ENCODE peak calls at places on chromosomes 13 and 19, in ten cellular contexts. A, E, R, Z, G, I, J, T, P and N are unnamed samples.

GRCh38 chr19:2949939-2950285 is 5.1 kb upstream of the ZNF77 start:
- DNase-seq in A (no peak), E (no peak), R (no peak), Z (no peak), G (no peak), I (no peak), J (peak; percentile 33), T (peak; percentile 99), P (no peak), N (peak; percentile 7)

GRCh38 chr19:6062961-6063575 is 47.2 kb downstream of the RFX2 start:
- DNase-seq in A (no peak), E (no peak), R (no peak), Z (no peak), G (no peak), I (no peak), J (no peak), T (no peak), P (no peak), N (no peak)

GRCh38 chr13:94579063-94579462 is 16.9 kb downstream of the TGDS start:
- DNase-seq in A (no peak), E (no peak), R (no peak), Z (no peak), G (no peak), I (no peak), J (no peak), T (no peak), P (no peak), N (no peak)

GRCh38 chr19:53101518-53101917 is 1.7 kb downstream of the ZNF160 start:
- DNase-seq in A (no peak), E (no peak), R (no peak), Z (no peak), G (no peak), I (no peak), J (no peak), T (no peak), P (no peak), N (no peak)

GRCh38 chr13:33636955-33637670 is 180.8 kb upstream of the RFC3 start:
- DNase-seq in A (no peak), E (no peak), R (no peak), Z (no peak), G (no peak), I (no peak), J (no peak), T (no peak), P (no peak), N (no peak)

GRCh38 chr19:8494158-8494557 is 8.3 kb downstream of the PRAM1 start:
- DNase-seq in A (no peak), E (no peak), R (no peak), Z (no peak), G (no peak), I (no peak), J (no peak), T (no peak), P (no peak), N (no peak)

GRCh38 chr19:4363571-4364304 is 20.4 kb downstream of the MPND start:
- DNase-seq in A (no peak), E (no peak), R (no peak), Z (no peak), G (no peak), I (no peak), J (no peak), T (no peak), P (no peak), N (no peak)

GRCh38 chr13:104810242-104810641 is 1725.2 kb downstream of the EFNB2 start:
- DNase-seq in A (no peak), E (no peak), R (no peak), Z (no peak), G (no peak), I (no peak), J (no peak), T (no peak), P (no peak), N (no peak)

GRCh38 chr13:71320452-71320851 is 546.6 kb downstream of the DACH1 start:
- DNase-seq in A (no peak), E (no peak), R (no peak), Z (no peak), G (no peak), I (no peak), J (no peak), T (peak; percentile 47), P (no peak), N (no peak)